ENCODE peak calls at places on chromosomes 4 and X, in eight cellular contexts. C, X, Z, N, E, G, I and Y are unnamed samples.

GRCh38 chr4:119540249-119540648 is 88.4 kb downstream of the PDE5A start:
- DNase-seq in C (no peak), X (no peak), Z (no peak), N (no peak), E (no peak), G (no peak), I (no peak), Y (no peak)

GRCh38 chrX:111337067-111337466 is 66.8 kb upstream of the CAPN6 start:
- DNase-seq in C (no peak), X (no peak), Z (no peak), N (no peak), E (no peak), G (no peak), I (no peak), Y (no peak)

GRCh38 chr4:19580090-19580489 is 671.6 kb upstream of the SLIT2 start:
- DNase-seq in C (no peak), X (no peak), Z (peak; percentile 20), N (no peak), E (no peak), G (no peak), I (no peak), Y (no peak)

GRCh38 chr4:88737304-88738015 is 39.8 kb upstream of the NAP1L5 start:
- DNase-seq in C (peak; percentile 54), X (no peak), Z (no peak), N (no peak), E (no peak), G (no peak), I (no peak), Y (peak; percentile 45)

GRCh38 chr4:56995525-56995924 is 16.8 kb downstream of the POLR2B start:
- DNase-seq in C (no peak), X (peak; percentile 65), Z (peak; percentile 85), N (no peak), E (no peak), G (no peak), I (no peak), Y (no peak)

GRCh38 chr4:3851211-3851610 is 85.0 kb downstream of the ADRA2C start:
- DNase-seq in C (peak; percentile 54), X (no peak), Z (peak; percentile 77), N (no peak), E (no peak), G (no peak), I (no peak), Y (no peak)

GRCh38 chr4:110484029-110484428 is 8.1 kb downstream of the ENPEP start:
- DNase-seq in C (no peak), X (no peak), Z (no peak), N (peak; percentile 13), E (no peak), G (no peak), I (no peak), Y (no peak)

GRCh38 chr4:93981594-93981993 is 153.0 kb downstream of the ATOH1 start:
- DNase-seq in C (no peak), X (no peak), Z (no peak), N (no peak), E (no peak), G (no peak), I (no peak), Y (no peak)

GRCh38 chrX:5617666-5618065 is 611.0 kb downstream of the NLGN4X start:
- DNase-seq in C (no peak), X (no peak), Z (no peak), N (no peak), E (no peak), G (no peak), I (no peak), Y (no peak)

GRCh38 chr4:140876597-140877364 is 120.6 kb upstream of the TBC1D9 start:
- DNase-seq in C (no peak), X (no peak), Z (peak; percentile 54), N (no peak), E (no peak), G (no peak), I (no peak), Y (no peak)

GRCh38 chr4:76388160-76388908 is 32.6 kb downstream of the CCDC158 start:
- DNase-seq in C (no peak), X (no peak), Z (no peak), N (no peak), E (no peak), G (no peak), I (no peak), Y (no peak)

GRCh38 chrX:29229802-29230201 is 642.6 kb downstream of the IL1RAPL1 start:
- DNase-seq in C (no peak), X (no peak), Z (no peak), N (no peak), E (no peak), G (no peak), I (no peak), Y (no peak)

GRCh38 chrX:97616883-97617510 is 733.3 kb downstream of the RPA4 start:
- DNase-seq in C (no peak), X (peak; percentile 43), Z (peak; percentile 61), N (no peak), E (no peak), G (no peak), I (no peak), Y (no peak)

GRCh38 chrX:12065251-12065650 is 73.0 kb upstream of the FRMPD4 start:
- DNase-seq in C (peak; percentile 63), X (no peak), Z (peak; percentile 25), N (no peak), E (no peak), G (no peak), I (no peak), Y (no peak)

GRCh38 chrX:154123241-154124219 is 20.5 kb upstream of the OPN1LW start:
- DNase-seq in C (no peak), X (no peak), Z (no peak), N (peak; percentile 4), E (no peak), G (peak; percentile 7), I (peak; percentile 36), Y (no peak)

GRCh38 chr4:94076498-94076897 is 131.2 kb upstream of the SMARCAD1 start:
- DNase-seq in C (no peak), X (no peak), Z (no peak), N (peak; percentile 0), E (no peak), G (no peak), I (no peak), Y (no peak)

GRCh38 chr4:36138221-36138620 is 106.1 kb downstream of the ARAP2 start:
- DNase-seq in C (no peak), X (no peak), Z (no peak), N (no peak), E (no peak), G (no peak), I (no peak), Y (no peak)

GRCh38 chr4:37667197-37668100 is 18.7 kb downstream of the RELL1 start:
- DNase-seq in C (no peak), X (no peak), Z (no peak), N (no peak), E (no peak), G (no peak), I (no peak), Y (no peak)

GRCh38 chrX:74343970-74344622 is 40.1 kb downstream of the ZCCHC13 start:
- DNase-seq in C (peak; percentile 84), X (peak; percentile 51), Z (peak; percentile 82), N (peak; percentile 64), E (no peak), G (no peak), I (peak; percentile 65), Y (no peak)

GRCh38 chrX:32185160-32185559 is 1026.2 kb downstream of the DMD start:
- DNase-seq in C (no peak), X (no peak), Z (no peak), N (no peak), E (no peak), G (no peak), I (no peak), Y (no peak)

GRCh38 chrX:40581333-40581910 is 652 bp downstream of the ATP6AP2 start:
- DNase-seq in C (no peak), X (no peak), Z (no peak), N (peak; percentile 24), E (no peak), G (no peak), I (no peak), Y (no peak)

GRCh38 chr4:83010522-83011318 is at the start of gene LIN54:
- DNase-seq in C (peak; percentile 82), X (peak; percentile 90), Z (peak; percentile 86), N (peak; percentile 92), E (peak; percentile 58), G (peak; percentile 80), I (peak; percentile 64), Y (peak; percentile 67)

GRCh38 chrX:29858714-29859113 is 356.6 kb upstream of the MAGEB2 start:
- DNase-seq in C (no peak), X (no peak), Z (peak; percentile 18), N (no peak), E (no peak), G (no peak), I (no peak), Y (no peak)

GRCh38 chr4:104915864-104916263 is 230.8 kb upstream of the TET2 start:
- DNase-seq in C (no peak), X (no peak), Z (no peak), N (no peak), E (no peak), G (no peak), I (no peak), Y (no peak)

GRCh38 chr4:15918484-15919129 is 19.9 kb downstream of the FGFBP1 start:
- DNase-seq in C (no peak), X (no peak), Z (no peak), N (no peak), E (no peak), G (no peak), I (no peak), Y (no peak)

GRCh38 chr4:113064244-113064643 is 14.8 kb downstream of the ANK2 start:
- DNase-seq in C (peak; percentile 96), X (no peak), Z (no peak), N (no peak), E (no peak), G (no peak), I (no peak), Y (no peak)

GRCh38 chrX:29470029-29470428 is 745.3 kb upstream of the MAGEB2 start:
- DNase-seq in C (no peak), X (no peak), Z (no peak), N (no peak), E (no peak), G (no peak), I (no peak), Y (no peak)

GRCh38 chr4:94307231-94307840 is 35.3 kb downstream of the HPGDS start:
- DNase-seq in C (no peak), X (no peak), Z (peak; percentile 4), N (no peak), E (no peak), G (no peak), I (no peak), Y (no peak)

GRCh38 chr4:188295899-188296298 is 156.7 kb downstream of the TRIML1 start:
- DNase-seq in C (no peak), X (peak; percentile 62), Z (peak; percentile 20), N (no peak), E (no peak), G (no peak), I (no peak), Y (no peak)

GRCh38 chrX:39309721-39310152 is 508.5 kb downstream of the MID1IP1 start:
- DNase-seq in C (no peak), X (no peak), Z (no peak), N (no peak), E (no peak), G (peak; percentile 26), I (no peak), Y (no peak)

GRCh38 chr4:111689731-111690130 is 455.5 kb upstream of the FAM241A start:
- DNase-seq in C (no peak), X (no peak), Z (peak; percentile 55), N (no peak), E (no peak), G (no peak), I (no peak), Y (no peak)

GRCh38 chrX:11100281-11101035 is 10.7 kb upstream of the HCCS start:
- DNase-seq in C (peak; percentile 59), X (peak; percentile 49), Z (peak; percentile 60), N (no peak), E (no peak), G (no peak), I (peak; percentile 28), Y (no peak)

GRCh38 chr4:108933046-108933445 is 170.2 kb upstream of the ETNPPL start:
- DNase-seq in C (no peak), X (no peak), Z (no peak), N (no peak), E (no peak), G (no peak), I (no peak), Y (no peak)

GRCh38 chr4:76951333-76952033 is 1.9 kb downstream of the SEPTIN11 start:
- DNase-seq in C (no peak), X (no peak), Z (no peak), N (no peak), E (no peak), G (no peak), I (no peak), Y (no peak)